ENCODE peak calls at places on chromosomes 2 and 18, in ten cellular contexts. N is memory B cell; I is putamen; E is HEK293T; C is naive thymus-derived CD4-positive, alpha-beta T cell; G is A549; S is endothelial cell; Z is NCI-H2029; K is stimulated activated CD8-positive, alpha-beta memory T cell treated with anti-CD3 and anti-CD28 coated beads, Interleukin-7, amount 100 ng/mL, for 24 hours; O is retina. M is an unnamed sample.

GRCh38 chr2:180656455-180656847 is 324.0 kb upstream of the UBE2E3 start:
- DNase-seq in N (no peak), I (no peak), E (no peak), C (no peak), G (peak; percentile 36), S (no peak), Z (no peak), K (no peak), O (no peak), M (no peak)

GRCh38 chr2:200406379-200406778 is 99.9 kb downstream of the SPATS2L start:
- DNase-seq in N (no peak), I (no peak), E (no peak), C (no peak), G (no peak), S (no peak), Z (no peak), K (no peak), O (no peak), M (no peak)

GRCh38 chr18:60003610-60004185 is 103.9 kb downstream of the PMAIP1 start:
- DNase-seq in N (no peak), I (no peak), E (no peak), C (no peak), G (no peak), S (no peak), Z (no peak), K (no peak), O (no peak), M (no peak)

GRCh38 chr2:86519349-86519748 is 43.9 kb downstream of the CHMP3 start:
- DNase-seq in N (no peak), I (no peak), E (no peak), C (no peak), G (no peak), S (no peak), Z (no peak), K (no peak), O (no peak), M (no peak)

GRCh38 chr2:179842498-179843153 is 18.8 kb downstream of the ZNF385B start:
- DNase-seq in N (no peak), I (no peak), E (peak; percentile 62), C (no peak), G (no peak), S (peak; percentile 60), Z (peak; percentile 6), K (no peak), O (peak; percentile 48), M (no peak)

GRCh38 chr2:230777681-230778080 is 65.0 kb downstream of the CAB39 start:
- DNase-seq in N (no peak), I (no peak), E (no peak), C (no peak), G (no peak), S (no peak), Z (no peak), K (no peak), O (no peak), M (no peak)

GRCh38 chr2:38260972-38261371 is 116.1 kb downstream of the ATL2 start:
- DNase-seq in N (no peak), I (no peak), E (no peak), C (no peak), G (no peak), S (no peak), Z (no peak), K (no peak), O (no peak), M (no peak)

GRCh38 chr2:240884745-240885144 is 11.2 kb downstream of the MAB21L4 start:
- DNase-seq in N (no peak), I (no peak), E (no peak), C (no peak), G (no peak), S (no peak), Z (no peak), K (no peak), O (no peak), M (no peak)

GRCh38 chr2:128727914-128728313 is 409.2 kb upstream of the HS6ST1 start:
- DNase-seq in N (no peak), I (no peak), E (no peak), C (no peak), G (no peak), S (no peak), Z (no peak), K (no peak), O (no peak), M (no peak)